ENCODE peak calls at places on chromosomes 5 and 9, in nine cellular contexts. One of them, this sample, is unnamed.

GRCh38 chr5:55219770-55220169 is 7.3 kb downstream of the MCIDAS start:
- DNase-seq in CD8-positive, alpha-beta T cell: no peak
- DNase-seq in Calu3: no peak
- DNase-seq in activated CD8-positive, alpha-beta memory T cell treated with anti-CD3 and anti-CD28 coated beads for 48 hours: no peak
- DNase-seq in sciatic nerve: no peak
- DNase-seq in stimulated activated CD8-positive, alpha-beta memory T cell treated with anti-CD3 and anti-CD28 coated beads, Interleukin-12 subunit alpha, Interleukin-12 subunit beta, amount 100 ng/mL, for 1 hour: no peak
- DNase-seq in activated naive CD4-positive, alpha-beta T cell treated with anti-CD3 and anti-CD28 coated beads, Interleukin-2, amount 50 U/mL, for 72 hours: no peak
- DNase-seq in SJSA1: no peak
- DNase-seq in dorsolateral prefrontal cortex: no peak
- DNase-seq in this sample: no peak

GRCh38 chr9:73200694-73201432 is 49.2 kb downstream of the ANXA1 start:
- DNase-seq in CD8-positive, alpha-beta T cell: no peak
- DNase-seq in Calu3: no peak
- DNase-seq in activated CD8-positive, alpha-beta memory T cell treated with anti-CD3 and anti-CD28 coated beads for 48 hours: no peak
- DNase-seq in sciatic nerve: no peak
- DNase-seq in stimulated activated CD8-positive, alpha-beta memory T cell treated with anti-CD3 and anti-CD28 coated beads, Interleukin-12 subunit alpha, Interleukin-12 subunit beta, amount 100 ng/mL, for 1 hour: no peak
- DNase-seq in activated naive CD4-positive, alpha-beta T cell treated with anti-CD3 and anti-CD28 coated beads, Interleukin-2, amount 50 U/mL, for 72 hours: no peak
- DNase-seq in SJSA1: peak
- DNase-seq in dorsolateral prefrontal cortex: no peak
- DNase-seq in this sample: peak

GRCh38 chr5:31604644-31605043 is 34.3 kb upstream of the PDZD2 start:
- DNase-seq in CD8-positive, alpha-beta T cell: no peak
- DNase-seq in Calu3: no peak
- DNase-seq in activated CD8-positive, alpha-beta memory T cell treated with anti-CD3 and anti-CD28 coated beads for 48 hours: no peak
- DNase-seq in sciatic nerve: no peak
- DNase-seq in stimulated activated CD8-positive, alpha-beta memory T cell treated with anti-CD3 and anti-CD28 coated beads, Interleukin-12 subunit alpha, Interleukin-12 subunit beta, amount 100 ng/mL, for 1 hour: no peak
- DNase-seq in activated naive CD4-positive, alpha-beta T cell treated with anti-CD3 and anti-CD28 coated beads, Interleukin-2, amount 50 U/mL, for 72 hours: no peak
- DNase-seq in SJSA1: no peak
- DNase-seq in dorsolateral prefrontal cortex: no peak
- DNase-seq in this sample: no peak

GRCh38 chr5:123211084-123211483 is 122.0 kb downstream of the PRDM6 start:
- DNase-seq in CD8-positive, alpha-beta T cell: no peak
- DNase-seq in Calu3: no peak
- DNase-seq in activated CD8-positive, alpha-beta memory T cell treated with anti-CD3 and anti-CD28 coated beads for 48 hours: no peak
- DNase-seq in sciatic nerve: no peak
- DNase-seq in stimulated activated CD8-positive, alpha-beta memory T cell treated with anti-CD3 and anti-CD28 coated beads, Interleukin-12 subunit alpha, Interleukin-12 subunit beta, amount 100 ng/mL, for 1 hour: no peak
- DNase-seq in activated naive CD4-positive, alpha-beta T cell treated with anti-CD3 and anti-CD28 coated beads, Interleukin-2, amount 50 U/mL, for 72 hours: no peak
- DNase-seq in SJSA1: no peak
- DNase-seq in dorsolateral prefrontal cortex: no peak
- DNase-seq in this sample: no peak

GRCh38 chr5:58246521-58246944 is 213.4 kb downstream of the PLK2 start:
- DNase-seq in CD8-positive, alpha-beta T cell: no peak
- DNase-seq in Calu3: no peak
- DNase-seq in activated CD8-positive, alpha-beta memory T cell treated with anti-CD3 and anti-CD28 coated beads for 48 hours: no peak
- DNase-seq in sciatic nerve: no peak
- DNase-seq in stimulated activated CD8-positive, alpha-beta memory T cell treated with anti-CD3 and anti-CD28 coated beads, Interleukin-12 subunit alpha, Interleukin-12 subunit beta, amount 100 ng/mL, for 1 hour: no peak
- DNase-seq in activated naive CD4-positive, alpha-beta T cell treated with anti-CD3 and anti-CD28 coated beads, Interleukin-2, amount 50 U/mL, for 72 hours: no peak
- DNase-seq in SJSA1: peak
- DNase-seq in dorsolateral prefrontal cortex: no peak
- DNase-seq in this sample: no peak

GRCh38 chr5:43051668-43052067 is 11.5 kb upstream of the ANXA2R start:
- DNase-seq in CD8-positive, alpha-beta T cell: no peak
- DNase-seq in Calu3: no peak
- DNase-seq in activated CD8-positive, alpha-beta memory T cell treated with anti-CD3 and anti-CD28 coated beads for 48 hours: no peak
- DNase-seq in sciatic nerve: no peak
- DNase-seq in stimulated activated CD8-positive, alpha-beta memory T cell treated with anti-CD3 and anti-CD28 coated beads, Interleukin-12 subunit alpha, Interleukin-12 subunit beta, amount 100 ng/mL, for 1 hour: no peak
- DNase-seq in activated naive CD4-positive, alpha-beta T cell treated with anti-CD3 and anti-CD28 coated beads, Interleukin-2, amount 50 U/mL, for 72 hours: no peak
- DNase-seq in SJSA1: no peak
- DNase-seq in dorsolateral prefrontal cortex: no peak
- DNase-seq in this sample: no peak

GRCh38 chr5:168165221-168165965 is 126.1 kb upstream of the WWC1 start:
- DNase-seq in CD8-positive, alpha-beta T cell: no peak
- DNase-seq in Calu3: peak
- DNase-seq in activated CD8-positive, alpha-beta memory T cell treated with anti-CD3 and anti-CD28 coated beads for 48 hours: no peak
- DNase-seq in sciatic nerve: no peak
- DNase-seq in stimulated activated CD8-positive, alpha-beta memory T cell treated with anti-CD3 and anti-CD28 coated beads, Interleukin-12 subunit alpha, Interleukin-12 subunit beta, amount 100 ng/mL, for 1 hour: no peak
- DNase-seq in activated naive CD4-positive, alpha-beta T cell treated with anti-CD3 and anti-CD28 coated beads, Interleukin-2, amount 50 U/mL, for 72 hours: no peak
- DNase-seq in SJSA1: peak
- DNase-seq in dorsolateral prefrontal cortex: no peak
- DNase-seq in this sample: peak

GRCh38 chr9:136759001-136759400 is 958 bp upstream of the LCN8 start:
- DNase-seq in CD8-positive, alpha-beta T cell: no peak
- DNase-seq in Calu3: no peak
- DNase-seq in activated CD8-positive, alpha-beta memory T cell treated with anti-CD3 and anti-CD28 coated beads for 48 hours: no peak
- DNase-seq in sciatic nerve: no peak
- DNase-seq in stimulated activated CD8-positive, alpha-beta memory T cell treated with anti-CD3 and anti-CD28 coated beads, Interleukin-12 subunit alpha, Interleukin-12 subunit beta, amount 100 ng/mL, for 1 hour: no peak
- DNase-seq in activated naive CD4-positive, alpha-beta T cell treated with anti-CD3 and anti-CD28 coated beads, Interleukin-2, amount 50 U/mL, for 72 hours: no peak
- DNase-seq in SJSA1: no peak
- DNase-seq in dorsolateral prefrontal cortex: no peak
- DNase-seq in this sample: no peak

GRCh38 chr5:163760498-163760897 is 255.1 kb downstream of the MAT2B start:
- DNase-seq in CD8-positive, alpha-beta T cell: no peak
- DNase-seq in Calu3: peak
- DNase-seq in activated CD8-positive, alpha-beta memory T cell treated with anti-CD3 and anti-CD28 coated beads for 48 hours: no peak
- DNase-seq in sciatic nerve: no peak
- DNase-seq in stimulated activated CD8-positive, alpha-beta memory T cell treated with anti-CD3 and anti-CD28 coated beads, Interleukin-12 subunit alpha, Interleukin-12 subunit beta, amount 100 ng/mL, for 1 hour: no peak
- DNase-seq in activated naive CD4-positive, alpha-beta T cell treated with anti-CD3 and anti-CD28 coated beads, Interleukin-2, amount 50 U/mL, for 72 hours: no peak
- DNase-seq in SJSA1: no peak
- DNase-seq in dorsolateral prefrontal cortex: no peak
- DNase-seq in this sample: no peak

GRCh38 chr9:23938908-23939307 is 112.9 kb upstream of the ELAVL2 start:
- DNase-seq in CD8-positive, alpha-beta T cell: no peak
- DNase-seq in Calu3: no peak
- DNase-seq in activated CD8-positive, alpha-beta memory T cell treated with anti-CD3 and anti-CD28 coated beads for 48 hours: no peak
- DNase-seq in sciatic nerve: no peak
- DNase-seq in stimulated activated CD8-positive, alpha-beta memory T cell treated with anti-CD3 and anti-CD28 coated beads, Interleukin-12 subunit alpha, Interleukin-12 subunit beta, amount 100 ng/mL, for 1 hour: no peak
- DNase-seq in activated naive CD4-positive, alpha-beta T cell treated with anti-CD3 and anti-CD28 coated beads, Interleukin-2, amount 50 U/mL, for 72 hours: no peak
- DNase-seq in SJSA1: no peak
- DNase-seq in dorsolateral prefrontal cortex: no peak
- DNase-seq in this sample: no peak

GRCh38 chr5:51657340-51658240 is 274.3 kb downstream of the ISL1 start:
- DNase-seq in CD8-positive, alpha-beta T cell: no peak
- DNase-seq in Calu3: no peak
- DNase-seq in activated CD8-positive, alpha-beta memory T cell treated with anti-CD3 and anti-CD28 coated beads for 48 hours: no peak
- DNase-seq in sciatic nerve: no peak
- DNase-seq in stimulated activated CD8-positive, alpha-beta memory T cell treated with anti-CD3 and anti-CD28 coated beads, Interleukin-12 subunit alpha, Interleukin-12 subunit beta, amount 100 ng/mL, for 1 hour: no peak
- DNase-seq in activated naive CD4-positive, alpha-beta T cell treated with anti-CD3 and anti-CD28 coated beads, Interleukin-2, amount 50 U/mL, for 72 hours: no peak
- DNase-seq in SJSA1: no peak
- DNase-seq in dorsolateral prefrontal cortex: no peak
- DNase-seq in this sample: no peak

GRCh38 chr9:110088099-110088498 is 119.9 kb downstream of the C9orf152 start:
- DNase-seq in CD8-positive, alpha-beta T cell: no peak
- DNase-seq in Calu3: no peak
- DNase-seq in activated CD8-positive, alpha-beta memory T cell treated with anti-CD3 and anti-CD28 coated beads for 48 hours: no peak
- DNase-seq in sciatic nerve: no peak
- DNase-seq in stimulated activated CD8-positive, alpha-beta memory T cell treated with anti-CD3 and anti-CD28 coated beads, Interleukin-12 subunit alpha, Interleukin-12 subunit beta, amount 100 ng/mL, for 1 hour: no peak
- DNase-seq in activated naive CD4-positive, alpha-beta T cell treated with anti-CD3 and anti-CD28 coated beads, Interleukin-2, amount 50 U/mL, for 72 hours: no peak
- DNase-seq in SJSA1: no peak
- DNase-seq in dorsolateral prefrontal cortex: no peak
- DNase-seq in this sample: no peak

GRCh38 chr5:173615884-173616576 is 420 bp downstream of the BOD1 start:
- DNase-seq in CD8-positive, alpha-beta T cell: peak
- DNase-seq in Calu3: peak
- DNase-seq in activated CD8-positive, alpha-beta memory T cell treated with anti-CD3 and anti-CD28 coated beads for 48 hours: peak
- DNase-seq in sciatic nerve: peak
- DNase-seq in stimulated activated CD8-positive, alpha-beta memory T cell treated with anti-CD3 and anti-CD28 coated beads, Interleukin-12 subunit alpha, Interleukin-12 subunit beta, amount 100 ng/mL, for 1 hour: peak
- DNase-seq in activated naive CD4-positive, alpha-beta T cell treated with anti-CD3 and anti-CD28 coated beads, Interleukin-2, amount 50 U/mL, for 72 hours: peak
- DNase-seq in SJSA1: peak
- DNase-seq in dorsolateral prefrontal cortex: peak
- DNase-seq in this sample: peak

GRCh38 chr9:71980266-71981018 is 69.0 kb downstream of the C9orf85 start:
- DNase-seq in CD8-positive, alpha-beta T cell: no peak
- DNase-seq in Calu3: no peak
- DNase-seq in activated CD8-positive, alpha-beta memory T cell treated with anti-CD3 and anti-CD28 coated beads for 48 hours: no peak
- DNase-seq in sciatic nerve: no peak
- DNase-seq in stimulated activated CD8-positive, alpha-beta memory T cell treated with anti-CD3 and anti-CD28 coated beads, Interleukin-12 subunit alpha, Interleukin-12 subunit beta, amount 100 ng/mL, for 1 hour: no peak
- DNase-seq in activated naive CD4-positive, alpha-beta T cell treated with anti-CD3 and anti-CD28 coated beads, Interleukin-2, amount 50 U/mL, for 72 hours: no peak
- DNase-seq in SJSA1: no peak
- DNase-seq in dorsolateral prefrontal cortex: no peak
- DNase-seq in this sample: no peak

GRCh38 chr9:134964686-134965085 is 47.0 kb upstream of the FCN1 start:
- DNase-seq in CD8-positive, alpha-beta T cell: no peak
- DNase-seq in Calu3: no peak
- DNase-seq in activated CD8-positive, alpha-beta memory T cell treated with anti-CD3 and anti-CD28 coated beads for 48 hours: no peak
- DNase-seq in sciatic nerve: peak
- DNase-seq in stimulated activated CD8-positive, alpha-beta memory T cell treated with anti-CD3 and anti-CD28 coated beads, Interleukin-12 subunit alpha, Interleukin-12 subunit beta, amount 100 ng/mL, for 1 hour: no peak
- DNase-seq in activated naive CD4-positive, alpha-beta T cell treated with anti-CD3 and anti-CD28 coated beads, Interleukin-2, amount 50 U/mL, for 72 hours: peak
- DNase-seq in SJSA1: no peak
- DNase-seq in dorsolateral prefrontal cortex: no peak
- DNase-seq in this sample: no peak

GRCh38 chr5:68459093-68459492 is 243.5 kb downstream of the PIK3R1 start:
- DNase-seq in CD8-positive, alpha-beta T cell: no peak
- DNase-seq in Calu3: no peak
- DNase-seq in activated CD8-positive, alpha-beta memory T cell treated with anti-CD3 and anti-CD28 coated beads for 48 hours: no peak
- DNase-seq in sciatic nerve: no peak
- DNase-seq in stimulated activated CD8-positive, alpha-beta memory T cell treated with anti-CD3 and anti-CD28 coated beads, Interleukin-12 subunit alpha, Interleukin-12 subunit beta, amount 100 ng/mL, for 1 hour: no peak
- DNase-seq in activated naive CD4-positive, alpha-beta T cell treated with anti-CD3 and anti-CD28 coated beads, Interleukin-2, amount 50 U/mL, for 72 hours: no peak
- DNase-seq in SJSA1: no peak
- DNase-seq in dorsolateral prefrontal cortex: no peak
- DNase-seq in this sample: no peak

GRCh38 chr5:169591636-169592035 is 8.1 kb downstream of the SPDL1 start:
- DNase-seq in CD8-positive, alpha-beta T cell: no peak
- DNase-seq in Calu3: no peak
- DNase-seq in activated CD8-positive, alpha-beta memory T cell treated with anti-CD3 and anti-CD28 coated beads for 48 hours: no peak
- DNase-seq in sciatic nerve: no peak
- DNase-seq in stimulated activated CD8-positive, alpha-beta memory T cell treated with anti-CD3 and anti-CD28 coated beads, Interleukin-12 subunit alpha, Interleukin-12 subunit beta, amount 100 ng/mL, for 1 hour: no peak
- DNase-seq in activated naive CD4-positive, alpha-beta T cell treated with anti-CD3 and anti-CD28 coated beads, Interleukin-2, amount 50 U/mL, for 72 hours: no peak
- DNase-seq in SJSA1: no peak
- DNase-seq in dorsolateral prefrontal cortex: no peak
- DNase-seq in this sample: no peak

GRCh38 chr5:172678902-172679301 is 37.8 kb downstream of the NEURL1B start:
- DNase-seq in CD8-positive, alpha-beta T cell: no peak
- DNase-seq in Calu3: no peak
- DNase-seq in activated CD8-positive, alpha-beta memory T cell treated with anti-CD3 and anti-CD28 coated beads for 48 hours: no peak
- DNase-seq in sciatic nerve: peak
- DNase-seq in stimulated activated CD8-positive, alpha-beta memory T cell treated with anti-CD3 and anti-CD28 coated beads, Interleukin-12 subunit alpha, Interleukin-12 subunit beta, amount 100 ng/mL, for 1 hour: no peak
- DNase-seq in activated naive CD4-positive, alpha-beta T cell treated with anti-CD3 and anti-CD28 coated beads, Interleukin-2, amount 50 U/mL, for 72 hours: no peak
- DNase-seq in SJSA1: no peak
- DNase-seq in dorsolateral prefrontal cortex: peak
- DNase-seq in this sample: peak

GRCh38 chr9:26811106-26811505 is 81.5 kb downstream of the CAAP1 start:
- DNase-seq in CD8-positive, alpha-beta T cell: no peak
- DNase-seq in Calu3: no peak
- DNase-seq in activated CD8-positive, alpha-beta memory T cell treated with anti-CD3 and anti-CD28 coated beads for 48 hours: no peak
- DNase-seq in sciatic nerve: no peak
- DNase-seq in stimulated activated CD8-positive, alpha-beta memory T cell treated with anti-CD3 and anti-CD28 coated beads, Interleukin-12 subunit alpha, Interleukin-12 subunit beta, amount 100 ng/mL, for 1 hour: no peak
- DNase-seq in activated naive CD4-positive, alpha-beta T cell treated with anti-CD3 and anti-CD28 coated beads, Interleukin-2, amount 50 U/mL, for 72 hours: no peak
- DNase-seq in SJSA1: no peak
- DNase-seq in dorsolateral prefrontal cortex: no peak
- DNase-seq in this sample: no peak

GRCh38 chr5:72138943-72139467 is 31.7 kb downstream of the MAP1B start:
- DNase-seq in CD8-positive, alpha-beta T cell: no peak
- DNase-seq in Calu3: no peak
- DNase-seq in activated CD8-positive, alpha-beta memory T cell treated with anti-CD3 and anti-CD28 coated beads for 48 hours: no peak
- DNase-seq in sciatic nerve: no peak
- DNase-seq in stimulated activated CD8-positive, alpha-beta memory T cell treated with anti-CD3 and anti-CD28 coated beads, Interleukin-12 subunit alpha, Interleukin-12 subunit beta, amount 100 ng/mL, for 1 hour: no peak
- DNase-seq in activated naive CD4-positive, alpha-beta T cell treated with anti-CD3 and anti-CD28 coated beads, Interleukin-2, amount 50 U/mL, for 72 hours: no peak
- DNase-seq in SJSA1: peak
- DNase-seq in dorsolateral prefrontal cortex: no peak
- DNase-seq in this sample: no peak

GRCh38 chr5:176527246-176528222 is 9.7 kb downstream of the RNF44 start:
- DNase-seq in CD8-positive, alpha-beta T cell: no peak
- DNase-seq in Calu3: no peak
- DNase-seq in activated CD8-positive, alpha-beta memory T cell treated with anti-CD3 and anti-CD28 coated beads for 48 hours: no peak
- DNase-seq in sciatic nerve: no peak
- DNase-seq in stimulated activated CD8-positive, alpha-beta memory T cell treated with anti-CD3 and anti-CD28 coated beads, Interleukin-12 subunit alpha, Interleukin-12 subunit beta, amount 100 ng/mL, for 1 hour: no peak
- DNase-seq in activated naive CD4-positive, alpha-beta T cell treated with anti-CD3 and anti-CD28 coated beads, Interleukin-2, amount 50 U/mL, for 72 hours: no peak
- DNase-seq in SJSA1: no peak
- DNase-seq in dorsolateral prefrontal cortex: no peak
- DNase-seq in this sample: no peak

GRCh38 chr5:71537681-71538080 is 49.5 kb upstream of the MCCC2 start:
- DNase-seq in CD8-positive, alpha-beta T cell: no peak
- DNase-seq in Calu3: no peak
- DNase-seq in activated CD8-positive, alpha-beta memory T cell treated with anti-CD3 and anti-CD28 coated beads for 48 hours: no peak
- DNase-seq in sciatic nerve: no peak
- DNase-seq in stimulated activated CD8-positive, alpha-beta memory T cell treated with anti-CD3 and anti-CD28 coated beads, Interleukin-12 subunit alpha, Interleukin-12 subunit beta, amount 100 ng/mL, for 1 hour: no peak
- DNase-seq in activated naive CD4-positive, alpha-beta T cell treated with anti-CD3 and anti-CD28 coated beads, Interleukin-2, amount 50 U/mL, for 72 hours: no peak
- DNase-seq in SJSA1: no peak
- DNase-seq in dorsolateral prefrontal cortex: no peak
- DNase-seq in this sample: no peak

This sample was measured in small intestine.